ENCODE peak calls at places on chromosome 2, in nine cellular contexts. One of them, this sample, is unnamed.
A peak's percentile ranks its signal among the peaks of the same experiment; 100 is the strongest.

GRCh38 chr2:238973038-238973772 is 125.3 kb downstream of the TWIST2 start:
- DNase-seq in tibial nerve: no peak
- DNase-seq in OCI-LY7: no peak
- DNase-seq in neural crest cell: no peak
- DNase-seq in heart left ventricle: no peak
- DNase-seq in foreskin fibroblast: peak; percentile 60
- DNase-seq in nephron progenitor cell: no peak
- DNase-seq in BJ: no peak
- DNase-seq in A549: no peak
- DNase-seq in this sample: no peak

GRCh38 chr2:86453838-86454237 is 12.7 kb downstream of the KDM3A start:
- DNase-seq in heart left ventricle: peak; percentile 68
- DNase-seq in foreskin fibroblast: peak; percentile 89
- DNase-seq in OCI-LY7: no peak
- DNase-seq in nephron progenitor cell: no peak
- DNase-seq in neural crest cell: no peak
- DNase-seq in BJ: peak; percentile 25
- DNase-seq in A549: no peak
- DNase-seq in tibial nerve: peak; percentile 28
- DNase-seq in this sample: no peak

GRCh38 chr2:200447139-200447855 is 62.6 kb downstream of the KCTD18 start:
- DNase-seq in OCI-LY7: no peak
- DNase-seq in heart left ventricle: no peak
- DNase-seq in BJ: no peak
- DNase-seq in foreskin fibroblast: peak; percentile 57
- DNase-seq in nephron progenitor cell: no peak
- DNase-seq in tibial nerve: no peak
- DNase-seq in A549: no peak
- DNase-seq in neural crest cell: no peak
- DNase-seq in this sample: no peak

GRCh38 chr2:65754219-65754618 is 321.8 kb upstream of the SPRED2 start:
- DNase-seq in BJ: no peak
- DNase-seq in foreskin fibroblast: no peak
- DNase-seq in neural crest cell: no peak
- DNase-seq in heart left ventricle: no peak
- DNase-seq in tibial nerve: no peak
- DNase-seq in A549: no peak
- DNase-seq in nephron progenitor cell: no peak
- DNase-seq in OCI-LY7: no peak
- DNase-seq in this sample: no peak

GRCh38 chr2:105790467-105791118 is 45.9 kb downstream of the NCK2 start:
- DNase-seq in tibial nerve: no peak
- DNase-seq in foreskin fibroblast: no peak
- DNase-seq in heart left ventricle: no peak
- DNase-seq in neural crest cell: no peak
- DNase-seq in BJ: no peak
- DNase-seq in OCI-LY7: no peak
- DNase-seq in nephron progenitor cell: no peak
- DNase-seq in A549: no peak
- DNase-seq in this sample: no peak

GRCh38 chr2:6831229-6831628 is 34.5 kb downstream of the CMPK2 start:
- DNase-seq in tibial nerve: no peak
- DNase-seq in heart left ventricle: no peak
- DNase-seq in BJ: no peak
- DNase-seq in foreskin fibroblast: no peak
- DNase-seq in A549: no peak
- DNase-seq in OCI-LY7: no peak
- DNase-seq in nephron progenitor cell: no peak
- DNase-seq in neural crest cell: no peak
- DNase-seq in this sample: no peak

GRCh38 chr2:221554769-221555510 is 17.2 kb downstream of the EPHA4 start:
- DNase-seq in A549: no peak
- DNase-seq in neural crest cell: no peak
- DNase-seq in heart left ventricle: no peak
- DNase-seq in BJ: no peak
- DNase-seq in OCI-LY7: peak; percentile 50
- DNase-seq in foreskin fibroblast: peak; percentile 44
- DNase-seq in nephron progenitor cell: peak; percentile 15
- DNase-seq in tibial nerve: no peak
- DNase-seq in this sample: peak; percentile 15

GRCh38 chr2:24337958-24338357 is 22.4 kb downstream of the ITSN2 start:
- DNase-seq in neural crest cell: no peak
- DNase-seq in foreskin fibroblast: no peak
- DNase-seq in OCI-LY7: no peak
- DNase-seq in tibial nerve: no peak
- DNase-seq in A549: no peak
- DNase-seq in heart left ventricle: no peak
- DNase-seq in nephron progenitor cell: no peak
- DNase-seq in BJ: no peak
- DNase-seq in this sample: no peak

GRCh38 chr2:219071189-219071816 is 10.6 kb upstream of the IHH start:
- DNase-seq in nephron progenitor cell: no peak
- DNase-seq in OCI-LY7: no peak
- DNase-seq in A549: no peak
- DNase-seq in BJ: no peak
- DNase-seq in foreskin fibroblast: peak; percentile 50
- DNase-seq in tibial nerve: no peak
- DNase-seq in neural crest cell: no peak
- DNase-seq in heart left ventricle: no peak
- DNase-seq in this sample: no peak

GRCh38 chr2:55391615-55392242 is 27.9 kb downstream of the CCDC88A start:
- DNase-seq in OCI-LY7: no peak
- DNase-seq in A549: no peak
- DNase-seq in heart left ventricle: no peak
- DNase-seq in BJ: no peak
- DNase-seq in nephron progenitor cell: no peak
- DNase-seq in neural crest cell: no peak
- DNase-seq in foreskin fibroblast: no peak
- DNase-seq in tibial nerve: no peak
- DNase-seq in this sample: no peak

GRCh38 chr2:186919272-186919671 is 70.3 kb upstream of the ZSWIM2 start:
- DNase-seq in OCI-LY7: no peak
- DNase-seq in heart left ventricle: no peak
- DNase-seq in foreskin fibroblast: peak; percentile 78
- DNase-seq in tibial nerve: no peak
- DNase-seq in neural crest cell: no peak
- DNase-seq in nephron progenitor cell: no peak
- DNase-seq in BJ: peak; percentile 50
- DNase-seq in A549: peak; percentile 29
- DNase-seq in this sample: no peak

GRCh38 chr2:8535821-8536685 is 145.8 kb upstream of the ID2 start:
- DNase-seq in neural crest cell: no peak
- DNase-seq in OCI-LY7: peak; percentile 60
- DNase-seq in foreskin fibroblast: no peak
- DNase-seq in A549: no peak
- DNase-seq in tibial nerve: no peak
- DNase-seq in heart left ventricle: peak; percentile 32
- DNase-seq in nephron progenitor cell: no peak
- DNase-seq in BJ: no peak
- DNase-seq in this sample: no peak

GRCh38 chr2:236177967-236178909 is 10.1 kb upstream of the GBX2 start:
- DNase-seq in nephron progenitor cell: peak; percentile 89
- DNase-seq in A549: peak; percentile 87
- DNase-seq in heart left ventricle: peak; percentile 45
- DNase-seq in tibial nerve: no peak
- DNase-seq in BJ: no peak
- DNase-seq in foreskin fibroblast: peak; percentile 72
- DNase-seq in OCI-LY7: no peak
- DNase-seq in neural crest cell: peak; percentile 89
- DNase-seq in this sample: peak; percentile 80

GRCh38 chr2:70992945-70993688 is 1.6 kb downstream of the TEX261 start:
- DNase-seq in BJ: no peak
- DNase-seq in A549: no peak
- DNase-seq in nephron progenitor cell: no peak
- DNase-seq in heart left ventricle: no peak
- DNase-seq in tibial nerve: no peak
- DNase-seq in OCI-LY7: no peak
- DNase-seq in neural crest cell: no peak
- DNase-seq in foreskin fibroblast: no peak
- DNase-seq in this sample: peak; percentile 3

GRCh38 chr2:148969585-148970180 is 68.8 kb upstream of the LYPD6B start:
- DNase-seq in tibial nerve: no peak
- DNase-seq in heart left ventricle: no peak
- DNase-seq in nephron progenitor cell: no peak
- DNase-seq in foreskin fibroblast: no peak
- DNase-seq in neural crest cell: no peak
- DNase-seq in OCI-LY7: no peak
- DNase-seq in BJ: no peak
- DNase-seq in A549: no peak
- DNase-seq in this sample: no peak

GRCh38 chr2:169303579-169304285 is 58.6 kb downstream of the LRP2 start:
- DNase-seq in tibial nerve: no peak
- DNase-seq in A549: no peak
- DNase-seq in OCI-LY7: no peak
- DNase-seq in BJ: no peak
- DNase-seq in nephron progenitor cell: no peak
- DNase-seq in neural crest cell: no peak
- DNase-seq in heart left ventricle: no peak
- DNase-seq in foreskin fibroblast: no peak
- DNase-seq in this sample: no peak

GRCh38 chr2:10531874-10532273 is 83.7 kb upstream of the ODC1 start:
- DNase-seq in A549: no peak
- DNase-seq in OCI-LY7: no peak
- DNase-seq in tibial nerve: no peak
- DNase-seq in nephron progenitor cell: no peak
- DNase-seq in heart left ventricle: no peak
- DNase-seq in foreskin fibroblast: no peak
- DNase-seq in BJ: no peak
- DNase-seq in neural crest cell: no peak
- DNase-seq in this sample: no peak

GRCh38 chr2:230924470-230925341 is at the start of gene GPR55:
- DNase-seq in tibial nerve: no peak
- DNase-seq in A549: no peak
- DNase-seq in foreskin fibroblast: no peak
- DNase-seq in BJ: no peak
- DNase-seq in nephron progenitor cell: no peak
- DNase-seq in neural crest cell: no peak
- DNase-seq in heart left ventricle: no peak
- DNase-seq in OCI-LY7: peak; percentile 25
- DNase-seq in this sample: peak; percentile 73
- TF ChIP-seq CTCF in tibial nerve: peak; percentile 19
- TF ChIP-seq CTCF in A549: no peak
- TF ChIP-seq CTCF in foreskin fibroblast: no peak
- TF ChIP-seq CTCF in BJ: peak; percentile 9
- TF ChIP-seq CTCF in nephron progenitor cell: no peak
- TF ChIP-seq CTCF in neural crest cell: peak; percentile 40
- TF ChIP-seq CTCF in heart left ventricle: no peak
- TF ChIP-seq CTCF in OCI-LY7: peak; percentile 52
- TF ChIP-seq CTCF in this sample: peak; percentile 65

DNA sequence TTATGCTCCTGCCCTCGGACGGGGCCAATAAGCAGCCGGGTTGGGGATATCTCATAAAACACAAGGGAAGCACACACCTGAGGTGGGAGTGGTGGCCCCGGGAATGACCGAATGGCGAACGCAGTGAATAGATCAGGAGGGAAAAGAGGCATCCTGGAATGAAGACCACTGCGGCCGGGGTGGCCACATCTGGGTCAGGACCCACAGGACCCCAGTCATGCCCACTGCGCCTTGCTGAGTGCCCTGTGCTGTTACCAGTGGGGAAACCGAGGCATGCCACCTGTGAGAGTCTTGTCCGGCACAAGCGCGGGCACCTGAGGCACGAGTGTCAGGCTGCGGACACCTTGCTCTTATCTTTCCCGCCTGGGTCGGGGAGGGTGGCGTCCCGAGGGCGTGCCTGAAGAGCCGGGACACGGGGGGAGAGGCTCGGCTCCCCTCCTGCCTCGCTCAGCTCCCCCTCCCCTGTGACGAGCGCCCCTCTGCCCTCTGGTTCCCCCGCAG is 1.6 kb downstream of the PDCD1 start:
- DNase-seq in A549: no peak
- DNase-seq in neural crest cell: no peak
- DNase-seq in OCI-LY7: no peak
- DNase-seq in tibial nerve: no peak
- DNase-seq in nephron progenitor cell: peak; percentile 0
- DNase-seq in foreskin fibroblast: no peak
- DNase-seq in heart left ventricle: peak; percentile 24
- DNase-seq in BJ: no peak
- DNase-seq in this sample: no peak
- TF ChIP-seq CTCF in A549: no peak
- TF ChIP-seq CTCF in neural crest cell: no peak
- TF ChIP-seq CTCF in OCI-LY7: no peak
- TF ChIP-seq CTCF in tibial nerve: no peak
- TF ChIP-seq CTCF in nephron progenitor cell: no peak
- TF ChIP-seq CTCF in foreskin fibroblast: no peak
- TF ChIP-seq CTCF in heart left ventricle: no peak
- TF ChIP-seq CTCF in BJ: no peak
- TF ChIP-seq CTCF in this sample: no peak

DNA sequence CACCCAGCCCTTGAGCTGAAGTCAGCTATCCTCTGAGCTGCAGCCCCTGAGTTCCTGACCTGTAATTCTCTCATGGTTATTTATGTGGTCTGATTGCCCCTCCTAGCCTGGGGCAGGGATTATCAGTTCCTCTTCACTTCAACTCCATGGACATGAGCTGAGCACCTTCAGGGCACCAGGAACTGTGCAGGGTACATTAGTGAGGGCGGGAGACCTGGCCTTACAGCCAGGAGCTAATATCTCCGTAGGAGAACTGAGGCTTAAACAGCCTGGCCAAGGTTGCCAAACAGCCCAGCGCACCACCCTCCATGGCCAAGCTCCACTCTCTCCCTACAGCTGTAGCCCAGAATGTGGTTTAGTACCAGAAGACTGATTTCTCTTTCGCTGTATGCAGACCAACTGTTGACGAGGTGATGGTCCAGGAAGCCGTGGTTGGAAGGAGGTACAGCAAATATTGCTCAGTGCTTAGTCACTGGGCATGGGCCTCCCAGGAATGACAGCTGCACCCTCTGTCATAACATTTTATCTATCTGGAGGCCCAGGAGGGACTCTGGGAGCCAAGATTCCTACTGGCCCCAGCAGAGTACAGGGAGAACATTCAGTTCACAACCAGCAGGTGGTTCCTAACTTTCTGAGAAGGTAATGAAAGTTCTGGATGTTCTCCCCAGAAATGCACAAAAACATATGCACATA is 228.7 kb upstream of the SIX2 start:
- DNase-seq in foreskin fibroblast: peak; percentile 97
- DNase-seq in BJ: peak; percentile 77
- DNase-seq in A549: peak; percentile 84
- DNase-seq in tibial nerve: no peak
- DNase-seq in nephron progenitor cell: no peak
- DNase-seq in heart left ventricle: peak; percentile 66
- DNase-seq in OCI-LY7: no peak
- DNase-seq in neural crest cell: no peak
- DNase-seq in this sample: no peak
- TF ChIP-seq CTCF in foreskin fibroblast: peak; percentile 19
- TF ChIP-seq CTCF in BJ: peak; percentile 50
- TF ChIP-seq CTCF in A549: peak; percentile 27
- TF ChIP-seq CTCF in tibial nerve: no peak
- TF ChIP-seq CTCF in nephron progenitor cell: no peak
- TF ChIP-seq CTCF in heart left ventricle: no peak
- TF ChIP-seq CTCF in OCI-LY7: peak; percentile 14
- TF ChIP-seq CTCF in neural crest cell: no peak
- TF ChIP-seq CTCF in this sample: no peak

DNA sequence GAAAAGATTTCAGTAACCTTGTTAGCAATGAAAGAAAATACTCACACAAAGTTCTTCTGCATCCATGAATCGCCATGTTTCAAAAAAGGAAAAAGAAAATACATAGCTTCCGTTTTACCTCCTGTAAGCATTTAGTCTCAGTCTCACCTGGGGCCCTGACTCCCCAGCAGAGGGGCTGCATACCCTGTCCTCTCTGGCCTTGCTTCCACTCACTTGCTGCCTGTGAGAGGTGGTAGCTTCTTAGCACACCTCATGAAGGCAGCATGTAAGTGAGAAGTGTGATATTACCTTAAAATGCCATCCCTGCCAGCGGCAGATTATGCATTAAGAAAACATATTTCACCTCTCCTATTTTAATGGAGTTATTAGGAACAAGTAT is 49.3 kb upstream of the ZNF385B start:
- DNase-seq in OCI-LY7: no peak
- DNase-seq in tibial nerve: no peak
- DNase-seq in nephron progenitor cell: no peak
- DNase-seq in neural crest cell: no peak
- DNase-seq in A549: no peak
- DNase-seq in foreskin fibroblast: no peak
- DNase-seq in heart left ventricle: no peak
- DNase-seq in BJ: no peak
- DNase-seq in this sample: no peak
- TF ChIP-seq CTCF in OCI-LY7: no peak
- TF ChIP-seq CTCF in tibial nerve: no peak
- TF ChIP-seq CTCF in nephron progenitor cell: no peak
- TF ChIP-seq CTCF in neural crest cell: no peak
- TF ChIP-seq CTCF in A549: no peak
- TF ChIP-seq CTCF in foreskin fibroblast: no peak
- TF ChIP-seq CTCF in heart left ventricle: no peak
- TF ChIP-seq CTCF in BJ: no peak
- TF ChIP-seq CTCF in this sample: no peak